ENCODE peak calls at places on chromosomes 5 and 9, in four cellular contexts. Y, F, C and S are unnamed samples.

GRCh38 chr5:139486201-139486600 is 3.6 kb upstream of the STING1 start:
- DNase-seq in Y (no peak), F (no peak), C (no peak), S (no peak)

GRCh38 chr9:109254317-109254716 is 66.5 kb downstream of the EPB41L4B start:
- DNase-seq in Y (no peak), F (no peak), C (no peak), S (no peak)

GRCh38 chr9:99749641-99750040 is 72.0 kb upstream of the NR4A3 start:
- DNase-seq in Y (no peak), F (peak), C (no peak), S (no peak)

GRCh38 chr5:134209477-134210240 is 16.2 kb downstream of the PPP2CA start:
- DNase-seq in Y (no peak), F (no peak), C (no peak), S (no peak)

GRCh38 chr5:111116550-111116949 is 24.4 kb downstream of the WDR36 start:
- DNase-seq in Y (no peak), F (no peak), C (no peak), S (no peak)

GRCh38 chr5:79702606-79703380 is 13.2 kb downstream of the CMYA5 start:
- DNase-seq in Y (no peak), F (peak), C (peak), S (no peak)

GRCh38 chr5:163456840-163457239 is 3.1 kb downstream of the NUDCD2 start:
- DNase-seq in Y (no peak), F (no peak), C (no peak), S (no peak)

GRCh38 chr5:79851694-79852006 is 139.4 kb downstream of the MTX3 start:
- DNase-seq in Y (no peak), F (no peak), C (no peak), S (no peak)

GRCh38 chr9:108511200-108511756 is 344.5 kb downstream of the ACTL7B start:
- DNase-seq in Y (no peak), F (peak), C (no peak), S (no peak)

GRCh38 chr9:32524558-32525461 is 1.2 kb downstream of the RIGI start:
- DNase-seq in Y (no peak), F (peak), C (peak), S (no peak)

GRCh38 chr5:122721127-122721526 is 53.8 kb upstream of the SNX2 start:
- DNase-seq in Y (no peak), F (no peak), C (no peak), S (no peak)

GRCh38 chr5:40307076-40307475 is 372.6 kb upstream of the PTGER4 start:
- DNase-seq in Y (no peak), F (no peak), C (no peak), S (no peak)

GRCh38 chr5:14946813-14947640 is 75.4 kb upstream of the ANKH start:
- DNase-seq in Y (no peak), F (peak), C (peak), S (no peak)

GRCh38 chr5:89342106-89342876 is 459.3 kb upstream of the MEF2C start:
- DNase-seq in Y (no peak), F (peak), C (no peak), S (no peak)

GRCh38 chr5:107951322-107951721 is 280.6 kb upstream of the EFNA5 start:
- DNase-seq in Y (no peak), F (no peak), C (no peak), S (no peak)